ENCODE peak calls at places on chromosomes 5 and 9, in five cellular contexts. O, X, I, V and C are unnamed samples.

GRCh38 chr9:82333671-82334070 is 345.1 kb downstream of the SPATA31D1 start:
- DNase-seq in X (no peak), V (no peak), I (no peak), O (peak; percentile 43), C (no peak)

GRCh38 chr5:142845954-142846398 is 75.8 kb downstream of the ARHGAP26 start:
- DNase-seq in V (no peak), O (no peak), I (no peak), X (no peak), C (no peak)

GRCh38 chr9:128690684-128691034 is 1.6 kb downstream of the SET start:
- DNase-seq in O (no peak), I (no peak), V (no peak), X (no peak), C (peak; percentile 77)

GRCh38 chr9:16150501-16150900 is 597.7 kb downstream of the CCDC171 start:
- DNase-seq in V (no peak), X (no peak), I (peak; percentile 48), O (peak; percentile 66), C (no peak)

GRCh38 chr5:162485666-162486292 is 418.2 kb downstream of the GABRG2 start:
- DNase-seq in O (no peak), I (no peak), X (no peak), V (no peak), C (no peak)

GRCh38 chr5:38607396-38607795 is 51.0 kb upstream of the LIFR start:
- DNase-seq in X (no peak), V (no peak), O (peak; percentile 96), I (no peak), C (peak; percentile 58)

GRCh38 chr5:31049933-31050704 is 143.4 kb upstream of the CDH6 start:
- DNase-seq in O (no peak), V (no peak), I (no peak), X (no peak), C (no peak)

GRCh38 chr5:134851307-134851923 is 5.6 kb downstream of the C5orf24 start:
- DNase-seq in V (no peak), I (no peak), O (peak; percentile 67), X (no peak), C (peak; percentile 84)

GRCh38 chr5:81428446-81428845 is 34.5 kb upstream of the ACOT12 start:
- DNase-seq in V (no peak), O (peak; percentile 27), X (no peak), I (no peak), C (no peak)

GRCh38 chr5:41459557-41459956 is 50.8 kb downstream of the PLCXD3 start:
- DNase-seq in X (no peak), V (no peak), I (no peak), O (no peak), C (no peak)

GRCh38 chr5:32311404-32312193 is 1.1 kb downstream of the MTMR12 start:
- DNase-seq in I (no peak), O (peak; percentile 37), V (no peak), X (no peak), C (no peak)

GRCh38 chr5:103375356-103375755 is 116.8 kb downstream of the MACIR start:
- DNase-seq in O (peak; percentile 35), I (no peak), X (no peak), V (no peak), C (no peak)

GRCh38 chr9:106450549-106450948 is 412.4 kb upstream of the ZNF462 start:
- DNase-seq in I (no peak), X (no peak), V (no peak), O (no peak), C (no peak)

GRCh38 chr5:132389453-132390286 is 20.2 kb downstream of the SLC22A5 start:
- DNase-seq in O (peak; percentile 100), V (peak; percentile 99), I (peak; percentile 94), X (no peak), C (peak; percentile 95)

GRCh38 chr5:82319977-82320376 is 41.8 kb upstream of the RPS23 start:
- DNase-seq in I (no peak), O (no peak), V (no peak), X (no peak), C (no peak)

GRCh38 chr9:95626885-95627558 is 110.3 kb upstream of the PTCH1 start:
- DNase-seq in V (no peak), O (no peak), I (peak; percentile 86), X (peak; percentile 62), C (no peak)

GRCh38 chr9:74821636-74822035 is 66.1 kb downstream of the TRPM6 start:
- DNase-seq in V (no peak), X (no peak), I (no peak), O (no peak), C (no peak)

GRCh38 chr5:129904102-129904666 is at the start of gene CHSY3:
- DNase-seq in V (peak; percentile 87), X (peak; percentile 58), I (peak; percentile 96), O (peak; percentile 72), C (peak; percentile 97)

GRCh38 chr5:171863928-171864327 is 78.3 kb downstream of the SMIM23 start:
- DNase-seq in I (no peak), V (no peak), X (no peak), O (peak; percentile 88), C (peak; percentile 91)

GRCh38 chr5:66717455-66718373 is 121.5 kb downstream of the MAST4 start:
- DNase-seq in O (no peak), I (no peak), X (no peak), V (no peak), C (peak; percentile 29)

GRCh38 chr9:137647096-137647709 is 28.4 kb downstream of the EHMT1 start:
- DNase-seq in X (no peak), I (no peak), O (no peak), V (no peak), C (no peak)

GRCh38 chr5:14812166-14812565 is 59.4 kb downstream of the ANKH start:
- DNase-seq in X (no peak), O (no peak), I (no peak), V (no peak), C (no peak)

GRCh38 chr9:105053209-105053652 is 125.3 kb upstream of the ABCA1 start:
- DNase-seq in O (peak; percentile 96), V (no peak), I (peak; percentile 79), X (peak; percentile 61), C (no peak)

GRCh38 chr9:35110327-35110758 is 5.3 kb downstream of the ATOSB start:
- DNase-seq in O (peak; percentile 40), I (peak; percentile 85), V (no peak), X (no peak), C (peak; percentile 96)

GRCh38 chr9:26357803-26358339 is 534.7 kb downstream of the CAAP1 start:
- DNase-seq in O (no peak), V (no peak), X (no peak), I (no peak), C (no peak)

GRCh38 chr9:109325089-109325488 is 4.2 kb upstream of the EPB41L4B start:
- DNase-seq in O (no peak), X (no peak), I (no peak), V (no peak), C (no peak)

GRCh38 chr9:131963087-131963715 is 116.5 kb downstream of the MED27 start:
- DNase-seq in O (no peak), X (no peak), V (no peak), I (no peak), C (no peak)

GRCh38 chr5:126780165-126780827 is 3.4 kb downstream of the LMNB1 start:
- DNase-seq in V (no peak), I (no peak), X (no peak), O (peak; percentile 83), C (peak; percentile 94)

GRCh38 chr5:36631575-36632362 is 25.4 kb downstream of the SLC1A3 start:
- DNase-seq in V (no peak), X (no peak), O (no peak), I (no peak), C (peak; percentile 65)

GRCh38 chr5:138160706-138161105 is 17.7 kb downstream of the BRD8 start:
- DNase-seq in X (no peak), V (no peak), I (no peak), O (no peak), C (no peak)